ENCODE peak calls at places on chromosomes 7 and 10, in four cellular contexts. J, E, O and C are unnamed samples.

GRCh38 chr7:112157072-112157471 is 49.1 kb downstream of the DOCK4 start:
- DNase-seq in J (peak), E (no peak), O (peak), C (no peak)

GRCh38 chr7:2719007-2719406 is 31.0 kb downstream of the AMZ1 start:
- DNase-seq in J (no peak), E (peak), O (no peak), C (peak)

GRCh38 chr10:1171586-1171985 is 115.4 kb downstream of the WDR37 start:
- DNase-seq in J (no peak), E (no peak), O (no peak), C (no peak)

GRCh38 chr7:124532166-124532565 is 233.4 kb downstream of the GPR37 start:
- DNase-seq in J (no peak), E (no peak), O (peak), C (no peak)

GRCh38 chr7:139075871-139076686 is 33.4 kb downstream of the ZC3HAV1 start:
- DNase-seq in J (no peak), E (no peak), O (no peak), C (no peak)

GRCh38 chr7:84975586-84976185 is 211.2 kb downstream of the SEMA3D start:
- DNase-seq in J (peak), E (no peak), O (peak), C (no peak)

GRCh38 chr7:140478361-140479061 is 794 bp downstream of the MKRN1 start:
- DNase-seq in J (peak), E (peak), O (peak), C (peak)

GRCh38 chr10:106242301-106242700 is 922.2 kb downstream of the SORCS1 start:
- DNase-seq in J (no peak), E (no peak), O (no peak), C (no peak)

GRCh38 chr10:65090991-65091390 is 1569.8 kb downstream of the REEP3 start:
- DNase-seq in J (no peak), E (no peak), O (no peak), C (no peak)

GRCh38 chr10:82942572-82943091 is 1067.6 kb downstream of the NRG3 start:
- DNase-seq in J (peak), E (no peak), O (peak), C (no peak)

GRCh38 chr7:130392456-130392860 is 12.2 kb downstream of the CPA1 start:
- DNase-seq in J (peak), E (no peak), O (peak), C (no peak)

GRCh38 chr7:130393095-130393494 is 12.8 kb downstream of the CPA1 start:
- DNase-seq in J (peak), E (no peak), O (peak), C (no peak)

GRCh38 chr7:130393799-130394411 is 13.6 kb downstream of the CPA1 start:
- DNase-seq in J (no peak), E (no peak), O (no peak), C (no peak)

GRCh38 chr7:130397056-130397455 is 16.8 kb downstream of the CPA1 start:
- DNase-seq in J (peak), E (no peak), O (no peak), C (no peak)

DNA sequence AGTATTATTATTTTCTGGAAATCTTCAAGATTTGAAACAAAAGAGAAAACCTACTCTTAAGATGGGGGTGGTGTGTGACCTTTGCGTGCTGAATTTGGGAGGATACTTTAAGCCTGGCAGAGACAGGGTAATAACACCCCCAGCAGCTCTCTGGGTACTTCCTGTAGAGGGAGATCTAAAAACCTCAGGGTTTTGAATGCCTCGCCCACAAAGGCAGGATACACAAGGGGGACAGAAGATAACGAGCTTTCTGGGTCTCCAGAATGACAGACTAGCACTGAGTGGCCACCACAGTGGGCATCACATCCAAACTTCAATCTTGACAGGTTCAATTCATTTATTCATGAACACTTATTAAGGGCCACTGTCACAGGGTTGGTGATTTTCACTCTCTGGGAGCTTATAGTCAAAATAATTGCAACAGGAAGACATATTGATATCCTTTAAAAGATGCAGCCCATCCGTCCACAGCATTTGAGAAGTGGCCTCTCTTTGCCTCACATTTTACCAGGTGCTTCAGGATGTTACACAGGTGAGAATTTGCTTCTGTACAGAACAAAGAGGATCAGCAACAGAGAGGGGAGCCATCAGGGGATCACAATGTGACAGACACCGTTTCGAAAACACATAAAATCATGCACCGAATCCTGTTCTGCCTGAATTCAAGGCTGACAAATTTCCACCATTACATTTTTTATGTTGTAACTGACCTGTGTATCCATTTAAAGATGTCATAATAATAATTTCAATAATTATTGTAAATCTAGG is 14.3 kb downstream of the CPA1 start:
- DNase-seq in J (no peak), E (no peak), O (no peak), C (no peak)
- H3K27ac ChIP-seq in J (no peak), E (no peak), O (no peak), C (no peak)

GRCh38 chr7:130365093-130365492 is 15.2 kb upstream of the CPA1 start:
- DNase-seq in J (no peak), E (no peak), O (peak), C (no peak)

GRCh38 chr7:130367088-130367755 is 13.1 kb upstream of the CPA1 start:
- DNase-seq in J (no peak), E (no peak), O (no peak), C (no peak)

GRCh38 chr7:130365511-130366441 is 14.5 kb upstream of the CPA1 start:
- DNase-seq in J (peak), E (peak), O (peak), C (no peak)

GRCh38 chr7:130367836-130368235 is 12.5 kb upstream of the CPA1 start:
- DNase-seq in J (no peak), E (no peak), O (no peak), C (no peak)

DNA sequence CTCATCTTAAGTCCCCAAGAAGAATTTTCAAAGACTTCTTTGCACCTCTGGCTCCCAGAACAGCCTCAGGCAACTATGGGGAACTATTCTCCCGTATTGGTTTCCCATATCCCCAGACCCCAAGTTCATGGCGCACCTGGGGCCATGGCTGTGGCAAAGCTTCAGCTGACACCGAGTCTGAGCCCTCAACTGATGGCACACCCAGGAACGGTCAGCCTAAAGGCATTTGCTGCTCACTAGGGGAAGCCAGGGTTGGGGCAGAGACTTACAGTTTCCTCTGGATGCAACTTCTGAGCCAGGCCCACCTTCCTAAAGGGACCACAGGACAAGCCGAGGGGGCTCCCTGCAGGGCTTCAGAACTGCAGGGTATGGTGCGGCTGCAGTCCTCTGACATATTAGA is 13.7 kb upstream of the CPA1 start:
- DNase-seq in J (no peak), E (no peak), O (no peak), C (no peak)
- H3K27ac ChIP-seq in J (peak), E (no peak), O (peak), C (no peak)

GRCh38 chr7:44767134-44767911 is 18.7 kb downstream of the ZMIZ2 start:
- DNase-seq in J (no peak), E (no peak), O (no peak), C (no peak)
- H3K27ac ChIP-seq in J (peak), E (no peak), O (no peak), C (no peak)

GRCh38 chr7:22565315-22565811 is 65.4 kb upstream of the STEAP1B start:
- DNase-seq in J (peak), E (no peak), O (peak), C (no peak)

GRCh38 chr7:22566592-22566991 is 66.6 kb upstream of the STEAP1B start:
- DNase-seq in J (no peak), E (no peak), O (no peak), C (no peak)

GRCh38 chr7:22563621-22564241 is 63.7 kb upstream of the STEAP1B start:
- DNase-seq in J (no peak), E (peak), O (peak), C (peak)

GRCh38 chr7:22564511-22565045 is 64.6 kb upstream of the STEAP1B start:
- DNase-seq in J (peak), E (no peak), O (peak), C (no peak)

DNA sequence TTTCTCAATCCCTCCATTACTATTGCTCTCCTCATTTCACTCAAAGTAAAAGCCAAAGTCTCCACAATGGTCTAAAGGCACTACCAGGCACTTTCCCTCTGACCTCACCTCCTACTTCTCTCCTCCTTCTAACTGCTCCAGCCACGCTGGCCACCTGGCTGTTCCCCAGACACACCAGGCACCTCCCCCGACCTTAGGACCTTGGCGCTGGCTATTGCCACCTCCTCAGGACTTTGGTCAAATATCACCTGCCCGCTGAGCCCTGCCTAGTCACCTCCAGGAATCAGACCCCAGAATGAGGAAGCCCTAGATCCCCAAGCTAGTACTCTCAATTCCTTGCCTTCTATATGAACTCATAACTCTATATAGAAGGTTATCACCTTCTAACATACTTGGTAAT is 66.2 kb upstream of the STEAP1B start:
- DNase-seq in J (no peak), E (no peak), O (no peak), C (no peak)
- H3K27ac ChIP-seq in J (no peak), E (no peak), O (peak), C (no peak)

GRCh38 chr10:22137542-22137941 is 80.3 kb downstream of the EBLN1 start:
- DNase-seq in J (no peak), E (no peak), O (no peak), C (no peak)

GRCh38 chr10:22135591-22135990 is 82.2 kb downstream of the EBLN1 start:
- DNase-seq in J (no peak), E (no peak), O (no peak), C (no peak)

GRCh38 chr10:22133640-22134624 is 83.9 kb downstream of the EBLN1 start:
- DNase-seq in J (peak), E (no peak), O (no peak), C (no peak)
- H3K27ac ChIP-seq in J (no peak), E (no peak), O (no peak), C (no peak)

DNA sequence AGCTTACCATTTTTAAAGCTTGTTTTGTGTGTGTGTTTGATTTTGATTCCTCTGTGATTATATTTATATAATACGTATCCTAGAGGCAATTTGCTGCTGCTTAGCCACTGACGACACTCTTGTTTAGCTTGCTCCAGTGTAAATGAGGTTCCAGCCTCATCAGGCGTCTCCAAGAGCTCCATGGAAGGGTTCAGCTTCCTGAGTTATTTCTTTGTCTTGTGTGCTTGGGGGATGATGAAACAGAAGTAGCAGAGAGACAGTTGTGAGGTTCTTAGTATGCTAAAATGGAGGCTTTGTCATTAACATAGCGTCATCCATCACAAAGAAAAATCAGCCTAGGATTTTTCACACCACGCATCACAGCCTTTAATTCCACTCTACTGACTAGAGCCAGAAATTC is 85.1 kb downstream of the KLF6 start:
- DNase-seq in J (no peak), E (no peak), O (no peak), C (no peak)
- H3K27ac ChIP-seq in J (no peak), E (no peak), O (no peak), C (no peak)

GRCh38 chr10:17872191-17873091 is 63.3 kb downstream of the MRC1 start:
- DNase-seq in J (peak), E (peak), O (no peak), C (peak)
- H3K27ac ChIP-seq in J (no peak), E (no peak), O (no peak), C (no peak)

GRCh38 chr7:43758861-43759683 is 592 bp downstream of the BLVRA start:
- DNase-seq in J (peak), E (peak), O (peak), C (peak)

GRCh38 chr7:43757073-43757720 is 1.3 kb upstream of the BLVRA start:
- DNase-seq in J (no peak), E (no peak), O (no peak), C (no peak)

GRCh38 chr7:43761382-43761781 is 2.9 kb downstream of the BLVRA start:
- DNase-seq in J (no peak), E (no peak), O (no peak), C (no peak)

GRCh38 chr7:43756368-43757072 is 2.0 kb upstream of the BLVRA start:
- DNase-seq in J (peak), E (no peak), O (peak), C (no peak)

GRCh38 chr7:43758029-43758860 is at the start of gene BLVRA:
- DNase-seq in J (peak), E (peak), O (peak), C (peak)
- H3K27ac ChIP-seq in J (peak), E (no peak), O (peak), C (no peak)

GRCh38 chr7:30910369-30911073 is 1.1 kb upstream of the AQP1 start:
- DNase-seq in J (no peak), E (no peak), O (no peak), C (no peak)

GRCh38 chr7:30912021-30912420 is 368 bp downstream of the AQP1 start:
- DNase-seq in J (no peak), E (no peak), O (no peak), C (no peak)

GRCh38 chr7:30912454-30912985 is 867 bp downstream of the AQP1 start:
- DNase-seq in J (no peak), E (no peak), O (no peak), C (peak)

GRCh38 chr7:30911561-30911969 is at the start of gene AQP1:
- DNase-seq in J (peak), E (peak), O (peak), C (no peak)

GRCh38 chr7:30911133-30911532 is 520 bp upstream of the AQP1 start:
- DNase-seq in J (no peak), E (no peak), O (no peak), C (no peak)
- H3K27ac ChIP-seq in J (no peak), E (no peak), O (no peak), C (no peak)